ENCODE peak calls at places on chromosome 2, in seven cellular contexts. P is uterus, K is T-cell, Q is suprapubic skin, X is ELR, W is OCI-M1, M is NCI-H82. N is an unnamed sample.

GRCh38 chr2:177622516-177622915 is 229.9 kb downstream of the AGPS start:
- DNase-seq in Q (no peak), K (no peak), P (no peak), M (peak), X (peak), W (peak), N (peak)

GRCh38 chr2:85071096-85071495 is 62.1 kb upstream of the TCF7L1 start:
- DNase-seq in W (no peak), X (peak), K (no peak), Q (no peak), M (no peak), P (no peak), N (no peak)

GRCh38 chr2:108315408-108316193 is 26.9 kb downstream of the SULT1C2 start:
- DNase-seq in Q (no peak), K (no peak), P (no peak), M (no peak), W (no peak), X (peak), N (no peak)

GRCh38 chr2:240465268-240465764 is 29.9 kb downstream of the GPC1 start:
- DNase-seq in W (no peak), M (no peak), K (peak), Q (peak), X (no peak), P (no peak), N (no peak)

GRCh38 chr2:234495801-234496441 is 960 bp downstream of the ARL4C start:
- DNase-seq in M (peak), P (no peak), Q (peak), K (peak), X (peak), W (no peak), N (peak)

GRCh38 chr2:74505448-74506246 is 1.8 kb downstream of the PCGF1 start:
- DNase-seq in P (no peak), M (no peak), W (no peak), K (no peak), X (no peak), Q (no peak), N (no peak)

GRCh38 chr2:111164078-111164477 is 43.4 kb downstream of the BCL2L11 start:
- DNase-seq in W (no peak), K (no peak), M (no peak), X (no peak), Q (no peak), P (no peak), N (no peak)

GRCh38 chr2:15682354-15682753 is 90.7 kb downstream of the DDX1 start:
- DNase-seq in M (no peak), Q (no peak), K (no peak), P (no peak), W (no peak), X (no peak), N (no peak)

GRCh38 chr2:42230891-42231290 is 61.7 kb downstream of the EML4 start:
- DNase-seq in Q (no peak), P (no peak), W (no peak), M (no peak), K (no peak), X (no peak), N (no peak)

GRCh38 chr2:127429844-127430425 is 11.7 kb downstream of the PROC start:
- DNase-seq in X (no peak), Q (no peak), W (no peak), P (no peak), K (no peak), M (peak), N (no peak)

N was measured in 8988T.